ENCODE peak calls at places on chromosomes 5 and 9, in seven cellular contexts. E is H1, T is HCT116, V is GM12878, O is HepG2, M is SK-N-SH, N is K562. U is an unnamed sample.
A peak's percentile ranks its signal among the peaks of the same experiment; 100 is the strongest.

GRCh38 chr9:76453785-76454184 is 5.2 kb upstream of the GCNT1 start:
- DNase-seq in E (no peak), T (no peak), V (no peak), O (no peak), M (no peak), N (no peak), U (no peak)

GRCh38 chr5:135456238-135457099 is 4.3 kb upstream of the TIFAB start:
- DNase-seq in E (no peak), T (peak; percentile 46), V (peak; percentile 68), O (peak; percentile 16), M (no peak), N (peak; percentile 88), U (no peak)

GRCh38 chr5:139912158-139912557 is 116.5 kb downstream of the PSD2 start:
- DNase-seq in E (no peak), T (no peak), V (no peak), O (no peak), M (no peak), N (no peak), U (no peak)

GRCh38 chr9:469672-470040 is 255.0 kb downstream of the DOCK8 start:
- DNase-seq in E (peak; percentile 71), T (no peak), V (no peak), O (no peak), M (no peak), N (no peak), U (no peak)

GRCh38 chr5:18299166-18299565 is 664.9 kb downstream of the TAF11L14 start:
- DNase-seq in E (no peak), T (no peak), V (no peak), O (no peak), M (no peak), N (no peak), U (no peak)

GRCh38 chr9:86075132-86075807 is 24.1 kb downstream of the GOLM1 start:
- DNase-seq in E (no peak), T (no peak), V (no peak), O (no peak), M (no peak), N (no peak), U (no peak)

GRCh38 chr5:31824886-31825774 is 186.2 kb downstream of the PDZD2 start:
- DNase-seq in E (peak; percentile 63), T (peak; percentile 61), V (no peak), O (peak; percentile 41), M (peak; percentile 56), N (peak; percentile 63), U (peak; percentile 72)

GRCh38 chr5:133868946-133869674 is 99.3 kb downstream of the C5orf15 start:
- DNase-seq in E (peak; percentile 77), T (peak; percentile 53), V (no peak), O (peak; percentile 21), M (peak; percentile 77), N (peak; percentile 77), U (peak; percentile 76)

GRCh38 chr5:170552486-170553122 is 48.8 kb downstream of the KCNIP1 start:
- DNase-seq in E (no peak), T (no peak), V (no peak), O (no peak), M (no peak), N (no peak), U (peak; percentile 41)

GRCh38 chr9:97806721-97807120 is 46.3 kb upstream of the FOXE1 start:
- DNase-seq in E (no peak), T (no peak), V (no peak), O (no peak), M (no peak), N (no peak), U (no peak)

GRCh38 chr5:93431255-93431654 is 149.8 kb downstream of the NR2F1-AS1 start:
- DNase-seq in E (no peak), T (no peak), V (no peak), O (no peak), M (no peak), N (no peak), U (no peak)

GRCh38 chr5:93436083-93436482 is 144.9 kb downstream of the NR2F1-AS1 start:
- DNase-seq in E (no peak), T (no peak), V (no peak), O (no peak), M (no peak), N (no peak), U (no peak)

GRCh38 chr5:93430673-93431192 is 150.3 kb downstream of the NR2F1-AS1 start:
- DNase-seq in E (no peak), T (no peak), V (no peak), O (no peak), M (no peak), N (no peak), U (no peak)

GRCh38 chr5:93430139-93430538 is 150.9 kb downstream of the NR2F1-AS1 start:
- DNase-seq in E (no peak), T (no peak), V (no peak), O (no peak), M (no peak), N (no peak), U (no peak)

DNA sequence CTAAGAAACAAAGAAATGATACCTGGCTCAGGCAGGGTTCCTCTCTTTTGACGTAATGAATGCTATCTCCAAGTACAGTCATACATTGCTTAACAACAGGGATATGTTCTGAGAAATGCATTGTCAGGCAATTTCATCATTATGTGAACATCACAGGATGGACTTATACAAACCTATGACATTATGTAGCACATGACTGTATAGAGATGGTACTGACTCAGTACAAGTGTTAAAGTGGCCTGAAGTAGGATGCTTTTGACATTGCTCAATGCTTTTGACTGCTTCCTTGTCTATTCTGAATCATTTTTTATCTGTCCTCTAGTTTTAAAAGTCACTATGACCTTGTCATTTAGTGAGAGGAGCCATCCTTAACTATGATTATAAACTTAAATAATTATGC is 147.6 kb downstream of the NR2F1-AS1 start:
- DNase-seq in E (no peak), T (no peak), V (no peak), O (no peak), M (no peak), N (no peak), U (no peak)
- TF ChIP-seq MAX in E (no peak), T (no peak), V (no peak), O (no peak), M (no peak), N (no peak), U (no peak)

GRCh38 chr9:131732061-131732526 is 7.8 kb downstream of the RAPGEF1 start:
- DNase-seq in E (no peak), T (no peak), V (no peak), O (peak; percentile 59), M (no peak), N (no peak), U (peak; percentile 23)
- H3K27ac ChIP-seq in E (no peak overlapping the region), T (no peak overlapping the region), V (peak overlapping the region; percentile 99), O (peak overlapping the region; percentile 65), M (no peak overlapping the region), N (no peak overlapping the region), U (no peak overlapping the region)

DNA sequence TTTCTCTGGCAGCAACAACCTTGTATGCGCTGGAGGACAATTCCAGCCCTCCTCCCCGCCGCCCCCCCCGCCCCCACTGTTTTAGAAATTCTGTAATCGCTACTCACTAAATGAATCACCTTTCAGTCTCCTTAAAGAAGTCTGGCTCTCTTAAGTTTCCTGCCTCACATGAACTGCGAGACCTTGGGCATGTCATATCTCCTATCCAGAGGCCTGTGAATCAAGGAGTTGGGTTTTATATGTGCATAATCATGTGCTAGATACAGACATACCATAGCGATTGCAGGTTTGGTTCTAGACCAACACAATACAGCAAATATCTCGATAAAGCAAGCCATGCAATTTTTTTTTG is 332 bp upstream of the DMAC1 start:
- DNase-seq in E (no peak), T (no peak), V (no peak), O (no peak), M (no peak), N (no peak), U (no peak)
- H3K9ac ChIP-seq in E (no peak overlapping the region), T (peak overlapping the region; percentile 80), V (no peak overlapping the region), O (no peak overlapping the region), M (no peak overlapping the region), N (peak overlapping the region; percentile 89), U (peak overlapping the region; percentile 86)

GRCh38 chr9:37617837-37618236 is 25.4 kb upstream of the TOMM5 start:
- DNase-seq in E (no peak), T (no peak), V (no peak), O (no peak), M (no peak), N (no peak), U (no peak)
- TF ChIP-seq MAX in E (no peak), T (no peak), V (no peak), O (no peak), M (no peak), N (no peak), U (no peak)

GRCh38 chr5:36878421-36879088 is 2.0 kb downstream of the NIPBL start:
- DNase-seq in E (no peak), T (no peak), V (no peak), O (peak; percentile 45), M (peak; percentile 69), N (peak; percentile 82), U (peak; percentile 54)
- H3K27ac ChIP-seq in E (no peak overlapping the region), T (no peak overlapping the region), V (peak overlapping the region; percentile 49), O (peak overlapping the region; percentile 96), M (no peak overlapping the region), N (peak overlapping the region; percentile 85), U (peak overlapping the region; percentile 94)

DNA sequence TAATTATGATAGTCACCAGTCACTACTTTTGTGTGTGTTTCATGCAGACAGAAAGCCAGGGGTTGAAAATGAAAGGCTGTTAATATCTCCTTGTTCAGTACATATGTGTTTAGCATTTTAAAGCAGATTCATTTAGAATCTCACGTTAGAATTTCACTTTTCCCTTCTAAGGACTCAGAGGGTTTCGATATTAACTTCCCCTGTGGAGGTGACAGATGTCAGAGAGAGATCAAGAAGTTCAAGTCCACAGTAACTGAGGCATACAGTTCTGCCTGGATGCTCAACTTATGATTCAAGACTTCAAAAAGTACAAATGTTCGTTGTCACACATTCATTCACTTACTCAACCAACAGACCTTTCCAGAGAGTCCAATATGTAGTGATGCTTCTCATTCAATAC is 251.1 kb downstream of the EBF1 start:
- DNase-seq in E (no peak), T (no peak), V (peak; percentile 80), O (no peak), M (no peak), N (no peak), U (no peak)
- H3K9ac ChIP-seq in E (no peak overlapping the region), T (no peak overlapping the region), V (no peak overlapping the region), O (no peak overlapping the region), M (no peak overlapping the region), N (no peak overlapping the region), U (no peak overlapping the region)

U was measured in endothelial cell of umbilical vein.